ENCODE peak calls at places on chromosomes 12 and 14, in seven cellular contexts. U is HFFc6, X is uterus, W is brain microvascular endothelial cell, O is GM13976, Y is Calu3, Z is WTC11. H is an unnamed sample.
A peak's percentile ranks its signal among the peaks of the same experiment; 100 is the strongest.

GRCh38 chr12:31558521-31558920 is 32.4 kb downstream of the DENND5B start:
- DNase-seq in W (no peak), Z (no peak), O (no peak), U (peak; percentile 33), X (no peak), Y (no peak), H (no peak)

GRCh38 chr14:105155071-105155651 is 13.4 kb downstream of the JAG2 start:
- DNase-seq in Y (no peak), X (no peak), Z (no peak), O (no peak), U (no peak), W (no peak), H (no peak)

GRCh38 chr14:69571879-69572633 is 2.6 kb downstream of the CCDC177 start:
- DNase-seq in W (no peak), X (peak; percentile 20), O (peak; percentile 45), Y (peak; percentile 66), Z (peak; percentile 61), U (no peak), H (no peak)

GRCh38 chr12:1398673-1399072 is 195.7 kb downstream of the FBXL14 start:
- DNase-seq in Y (no peak), X (no peak), W (no peak), Z (no peak), U (peak; percentile 66), O (no peak), H (no peak)

GRCh38 chr12:29398495-29398894 is 17.5 kb upstream of the ERGIC2 start:
- DNase-seq in W (no peak), X (no peak), Y (no peak), O (peak; percentile 36), U (no peak), Z (no peak), H (no peak)

GRCh38 chr14:48614003-48614402 is 938.6 kb upstream of the MDGA2 start:
- DNase-seq in Y (no peak), W (peak; percentile 27), U (no peak), X (no peak), Z (no peak), O (no peak), H (no peak)

GRCh38 chr14:54182419-54183040 is 214.3 kb upstream of the CDKN3 start:
- DNase-seq in W (no peak), O (no peak), U (peak; percentile 68), Y (peak; percentile 14), X (no peak), Z (no peak), H (no peak)

GRCh38 chr12:55060470-55060869 is 40.7 kb downstream of the NEUROD4 start:
- DNase-seq in O (peak; percentile 33), Z (no peak), W (no peak), X (no peak), U (no peak), Y (no peak), H (no peak)

GRCh38 chr14:30621354-30621953 is 665 bp upstream of the SCFD1 start:
- DNase-seq in Z (no peak), Y (peak; percentile 6), W (no peak), X (no peak), O (peak; percentile 4), U (peak; percentile 4), H (no peak)

GRCh38 chr14:65080954-65081747 is 21.2 kb downstream of the MAX start:
- DNase-seq in X (no peak), O (no peak), Z (no peak), U (no peak), Y (no peak), W (peak; percentile 19), H (no peak)

GRCh38 chr12:41368006-41368405 is 179.9 kb downstream of the PDZRN4 start:
- DNase-seq in X (no peak), Y (no peak), O (no peak), W (no peak), Z (no peak), U (no peak), H (no peak)

GRCh38 chr12:4006743-4007142 is 133.5 kb upstream of the PARP11 start:
- DNase-seq in X (no peak), U (no peak), Z (no peak), Y (no peak), O (no peak), W (no peak), H (no peak)
- TF ChIP-seq CTCF in X (no peak), U (no peak), Z (no peak), Y (no peak), O (no peak), W (no peak), H (no peak)

GRCh38 chr12:124509676-124510300 is 57.6 kb downstream of the NCOR2 start:
- DNase-seq in Y (peak; percentile 92), U (peak; percentile 71), W (peak; percentile 81), O (no peak), Z (peak; percentile 54), X (peak; percentile 76), H (no peak)

GRCh38 chr12:124509300-124509675 is 58.1 kb downstream of the NCOR2 start:
- DNase-seq in O (no peak), W (no peak), Y (no peak), X (no peak), U (no peak), Z (no peak), H (no peak)

GRCh38 chr12:124507188-124508109 is 60.0 kb downstream of the NCOR2 start:
- DNase-seq in W (no peak), X (peak; percentile 62), Y (no peak), U (no peak), Z (no peak), O (no peak), H (peak; percentile 89)

GRCh38 chr12:124506832-124507153 is 60.6 kb downstream of the NCOR2 start:
- DNase-seq in Z (no peak), X (no peak), W (no peak), U (no peak), Y (no peak), O (no peak), H (no peak)

GRCh38 chr12:124508323-124509096 is 58.9 kb downstream of the NCOR2 start:
- DNase-seq in Y (peak; percentile 64), X (peak; percentile 54), Z (no peak), W (no peak), U (peak; percentile 18), O (peak; percentile 73), H (no peak)
- TF ChIP-seq CTCF in Y (no peak), X (no peak), Z (no peak), W (peak; percentile 12), U (no peak), O (peak; percentile 8), H (no peak)

GRCh38 chr14:89013698-89014569 is 189.5 kb downstream of the TTC8 start:
- DNase-seq in Z (no peak), U (no peak), W (no peak), O (no peak), X (no peak), Y (no peak), H (no peak)

GRCh38 chr14:89014570-89014847 is 190.1 kb downstream of the TTC8 start:
- DNase-seq in O (no peak), Y (no peak), U (no peak), X (no peak), Z (no peak), W (no peak), H (no peak)

GRCh38 chr14:89012272-89013097 is 188.0 kb downstream of the TTC8 start:
- DNase-seq in X (no peak), Y (no peak), W (no peak), Z (no peak), O (no peak), U (no peak), H (no peak)

GRCh38 chr14:89011727-89012271 is 187.3 kb downstream of the TTC8 start:
- DNase-seq in Y (peak; percentile 9), O (no peak), U (no peak), W (no peak), X (no peak), Z (no peak), H (no peak)

GRCh38 chr14:89013098-89013504 is 188.7 kb downstream of the TTC8 start:
- DNase-seq in X (no peak), U (peak; percentile 23), W (peak; percentile 18), Y (peak; percentile 69), O (no peak), Z (peak; percentile 68), H (no peak)
- TF ChIP-seq CTCF in X (no peak), U (peak; percentile 68), W (peak; percentile 59), Y (no peak), O (peak; percentile 11), Z (no peak), H (peak; percentile 29)

DNA sequence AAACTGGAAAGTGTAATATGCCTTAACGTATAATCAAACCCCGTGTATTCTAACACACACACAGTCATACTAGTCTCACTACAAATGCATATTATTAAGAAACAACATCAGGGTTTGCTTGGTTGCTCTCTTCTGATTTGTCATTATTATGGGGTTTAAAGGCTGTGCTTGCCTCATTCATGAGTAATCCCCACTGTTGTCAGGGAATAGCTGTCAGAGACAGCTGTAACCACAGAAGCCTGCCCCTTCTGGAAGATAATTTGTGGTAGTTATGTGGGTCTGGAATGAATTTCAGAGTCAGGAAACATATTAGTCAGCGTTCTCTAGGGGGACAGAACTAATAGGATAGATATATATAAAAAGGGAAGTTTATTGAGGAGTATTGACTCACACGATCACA is 456.9 kb upstream of the TMEM132C start:
- DNase-seq in O (no peak), Y (no peak), W (peak; percentile 98), X (no peak), U (peak; percentile 66), Z (no peak), H (no peak)
- TF ChIP-seq CTCF in O (no peak), Y (no peak), W (peak; percentile 25), X (no peak), U (no peak), Z (no peak), H (peak; percentile 31)

H was measured in osteocyte.